ENCODE peak calls at places on chromosomes 16 and 17, in six cellular contexts. Z is HepG2, C is upper lobe of right lung, S is GM12878, J is nephron progenitor cell, Y is RCC 7860. D is an unnamed sample.

GRCh38 chr17:64129765-64130558 is at the start of gene ERN1:
- DNase-seq in Z (peak; percentile 82), C (peak; percentile 98), S (peak; percentile 54), J (peak; percentile 93), Y (peak; percentile 87), D (peak; percentile 94)

GRCh38 chr17:29918922-29919856 is 10.8 kb downstream of the SSH2 start:
- DNase-seq in Z (no peak), C (no peak), S (no peak), J (no peak), Y (peak; percentile 75), D (no peak)

GRCh38 chr16:90044111-90044551 is 24.9 kb upstream of the DBNDD1 start:
- DNase-seq in Z (peak; percentile 50), C (peak; percentile 69), S (no peak), J (no peak), Y (peak; percentile 56), D (no peak)

GRCh38 chr17:77375917-77376651 is 235.3 kb downstream of the SEC14L1 start:
- DNase-seq in Z (no peak), C (no peak), S (no peak), J (peak; percentile 57), Y (peak; percentile 55), D (peak; percentile 59)

GRCh38 chr16:87322833-87323726 is 5.9 kb upstream of the C16orf95 start:
- DNase-seq in Z (no peak), C (no peak), S (no peak), J (no peak), Y (no peak), D (peak; percentile 20)

GRCh38 chr16:8109510-8110369 is 480.6 kb downstream of the TMEM114 start:
- DNase-seq in Z (no peak), C (no peak), S (no peak), J (no peak), Y (no peak), D (no peak)

GRCh38 chr16:9800180-9800738 is 382.0 kb downstream of the GRIN2A start:
- DNase-seq in Z (no peak), C (no peak), S (no peak), J (no peak), Y (no peak), D (no peak)

GRCh38 chr16:51538707-51539604 is 387.9 kb upstream of the SALL1 start:
- DNase-seq in Z (peak; percentile 72), C (no peak), S (no peak), J (peak; percentile 43), Y (peak; percentile 88), D (no peak)

GRCh38 chr17:82840431-82840831 is 609 bp upstream of the ZNF750 start:
- DNase-seq in Z (no peak), C (peak; percentile 65), S (no peak), J (no peak), Y (no peak), D (no peak)

GRCh38 chr16:22787456-22788189 is 26.3 kb upstream of the HS3ST2 start:
- DNase-seq in Z (no peak), C (no peak), S (no peak), J (no peak), Y (peak; percentile 77), D (no peak)

GRCh38 chr17:32160526-32160925 is 18.2 kb downstream of the RHOT1 start:
- DNase-seq in Z (no peak), C (no peak), S (no peak), J (no peak), Y (no peak), D (no peak)

GRCh38 chr16:49495596-49496355 is 122.2 kb downstream of the C16orf78 start:
- DNase-seq in Z (no peak), C (peak; percentile 45), S (no peak), J (no peak), Y (no peak), D (no peak)

D was measured in glutamatergic neuron.